ENCODE peak calls at places on chromosomes 13 and 19, in four cellular contexts. F is choroid plexus epithelial cell, C is activated T-cell treated with anti-CD3 and anti-CD28 coated beads for 48 hours, O is lower leg skin. I is an unnamed sample.
A peak's percentile ranks its signal among the peaks of the same experiment; 100 is the strongest.

GRCh38 chr19:16496613-16496983 is 404 bp downstream of the C19orf44 start:
- DNase-seq in F (peak; percentile 47), C (no peak), O (peak; percentile 89), I (no peak)

GRCh38 chr19:39082745-39083598 is 1.2 kb upstream of the ACP7 start:
- DNase-seq in F (no peak), C (no peak), O (no peak), I (no peak)

GRCh38 chr13:27489456-27489855 is 39.1 kb upstream of the MTIF3 start:
- DNase-seq in F (no peak), C (no peak), O (peak; percentile 7), I (no peak)

GRCh38 chr13:51837016-51837415 is 8.0 kb downstream of the TMEM272 start:
- DNase-seq in F (no peak), C (no peak), O (no peak), I (no peak)

GRCh38 chr13:51770681-51771417 is 33.1 kb downstream of the DHRS12 start:
- DNase-seq in F (no peak), C (no peak), O (no peak), I (no peak)

GRCh38 chr19:43425567-43426392 is 11.1 kb downstream of the TEX101 start:
- DNase-seq in F (peak; percentile 46), C (no peak), O (no peak), I (no peak)

GRCh38 chr13:107834717-107835116 is 380.6 kb downstream of the LIG4 start:
- DNase-seq in F (peak; percentile 39), C (no peak), O (no peak), I (no peak)

GRCh38 chr13:38954291-38954690 is 36.3 kb downstream of the STOML3 start:
- DNase-seq in F (peak; percentile 13), C (no peak), O (no peak), I (no peak)

GRCh38 chr19:19026299-19026971 is 6.9 kb downstream of the SUGP2 start:
- DNase-seq in F (peak; percentile 40), C (no peak), O (no peak), I (no peak)

GRCh38 chr13:18943721-18944391 is 237.8 kb downstream of the TUBA3C start:
- DNase-seq in F (no peak), C (no peak), O (peak; percentile 75), I (no peak)

I was measured in H9.